ENCODE peak calls at places on chromosomes 16 and 17, in ten cellular contexts. One of them, this sample, is unnamed.

GRCh38 chr17:63702223-63702577 is 2.3 kb upstream of the LIMD2 start:
- DNase-seq in prostate gland: no peak
- DNase-seq in body of pancreas: no peak
- DNase-seq in hepatocyte: no peak
- DNase-seq in ovary: no peak
- DNase-seq in tibial nerve: no peak
- DNase-seq in CD8-positive, alpha-beta T cell: no peak
- DNase-seq in K562: no peak
- DNase-seq in A673: no peak
- DNase-seq in spleen: peak; percentile 94
- DNase-seq in this sample: no peak

GRCh38 chr16:84582958-84583516 is 34.8 kb downstream of the COTL1 start:
- DNase-seq in body of pancreas: peak; percentile 70
- DNase-seq in ovary: no peak
- DNase-seq in A673: no peak
- DNase-seq in tibial nerve: no peak
- DNase-seq in hepatocyte: no peak
- DNase-seq in K562: no peak
- DNase-seq in CD8-positive, alpha-beta T cell: no peak
- DNase-seq in prostate gland: no peak
- DNase-seq in spleen: no peak
- DNase-seq in this sample: peak; percentile 21

GRCh38 chr17:8868529-8868951 is 1.1 kb upstream of the PIK3R6 start:
- DNase-seq in ovary: no peak
- DNase-seq in CD8-positive, alpha-beta T cell: no peak
- DNase-seq in prostate gland: no peak
- DNase-seq in body of pancreas: no peak
- DNase-seq in K562: no peak
- DNase-seq in tibial nerve: no peak
- DNase-seq in spleen: no peak
- DNase-seq in hepatocyte: no peak
- DNase-seq in A673: no peak
- DNase-seq in this sample: no peak

GRCh38 chr17:45131616-45132301 is 556 bp downstream of the PLCD3 start:
- DNase-seq in spleen: peak; percentile 89
- DNase-seq in K562: peak; percentile 68
- DNase-seq in ovary: peak; percentile 81
- DNase-seq in tibial nerve: no peak
- DNase-seq in prostate gland: no peak
- DNase-seq in body of pancreas: peak; percentile 41
- DNase-seq in CD8-positive, alpha-beta T cell: no peak
- DNase-seq in A673: peak; percentile 39
- DNase-seq in hepatocyte: peak; percentile 75
- DNase-seq in this sample: peak; percentile 64

GRCh38 chr17:59435238-59435637 is 103.8 kb downstream of the YPEL2 start:
- DNase-seq in ovary: no peak
- DNase-seq in A673: no peak
- DNase-seq in K562: no peak
- DNase-seq in tibial nerve: no peak
- DNase-seq in spleen: no peak
- DNase-seq in hepatocyte: no peak
- DNase-seq in prostate gland: no peak
- DNase-seq in CD8-positive, alpha-beta T cell: no peak
- DNase-seq in body of pancreas: no peak
- DNase-seq in this sample: no peak

GRCh38 chr17:68035131-68035522 is 408 bp upstream of the KPNA2 start:
- DNase-seq in prostate gland: peak; percentile 91
- DNase-seq in K562: no peak
- DNase-seq in hepatocyte: peak; percentile 97
- DNase-seq in body of pancreas: peak; percentile 96
- DNase-seq in tibial nerve: peak; percentile 80
- DNase-seq in CD8-positive, alpha-beta T cell: peak; percentile 77
- DNase-seq in ovary: peak; percentile 90
- DNase-seq in A673: peak; percentile 98
- DNase-seq in spleen: peak; percentile 97
- DNase-seq in this sample: peak; percentile 94

GRCh38 chr17:74779948-74780400 is 3.8 kb upstream of the NAT9 start:
- DNase-seq in CD8-positive, alpha-beta T cell: peak; percentile 21
- DNase-seq in body of pancreas: no peak
- DNase-seq in tibial nerve: peak; percentile 55
- DNase-seq in spleen: peak; percentile 92
- DNase-seq in prostate gland: no peak
- DNase-seq in hepatocyte: no peak
- DNase-seq in A673: no peak
- DNase-seq in K562: no peak
- DNase-seq in ovary: no peak
- DNase-seq in this sample: no peak

GRCh38 chr16:30004424-30004776 is 6.4 kb downstream of the DOC2A start:
- DNase-seq in tibial nerve: no peak
- DNase-seq in prostate gland: no peak
- DNase-seq in K562: no peak
- DNase-seq in hepatocyte: no peak
- DNase-seq in spleen: peak; percentile 70
- DNase-seq in A673: no peak
- DNase-seq in CD8-positive, alpha-beta T cell: no peak
- DNase-seq in ovary: no peak
- DNase-seq in body of pancreas: no peak
- DNase-seq in this sample: no peak

GRCh38 chr17:59154721-59155438 is at the start of gene SKA2:
- DNase-seq in K562: peak; percentile 95
- DNase-seq in A673: no peak
- DNase-seq in tibial nerve: peak; percentile 95
- DNase-seq in ovary: peak; percentile 94
- DNase-seq in prostate gland: peak; percentile 97
- DNase-seq in CD8-positive, alpha-beta T cell: peak; percentile 93
- DNase-seq in body of pancreas: peak; percentile 97
- DNase-seq in spleen: peak; percentile 96
- DNase-seq in hepatocyte: no peak
- DNase-seq in this sample: peak; percentile 98

GRCh38 chr17:7717756-7718350 is 309 bp downstream of the DNAH2 start:
- DNase-seq in tibial nerve: no peak
- DNase-seq in prostate gland: no peak
- DNase-seq in CD8-positive, alpha-beta T cell: no peak
- DNase-seq in K562: no peak
- DNase-seq in A673: no peak
- DNase-seq in ovary: no peak
- DNase-seq in hepatocyte: no peak
- DNase-seq in spleen: no peak
- DNase-seq in body of pancreas: no peak
- DNase-seq in this sample: no peak

GRCh38 chr17:64399071-64399766 is 8.6 kb upstream of the PECAM1 start:
- DNase-seq in ovary: no peak
- DNase-seq in K562: no peak
- DNase-seq in hepatocyte: no peak
- DNase-seq in tibial nerve: no peak
- DNase-seq in CD8-positive, alpha-beta T cell: no peak
- DNase-seq in A673: no peak
- DNase-seq in body of pancreas: no peak
- DNase-seq in prostate gland: no peak
- DNase-seq in spleen: peak; percentile 67
- DNase-seq in this sample: no peak

GRCh38 chr16:85825326-85825725 is 25.8 kb downstream of the COX4I1 start:
- DNase-seq in CD8-positive, alpha-beta T cell: no peak
- DNase-seq in body of pancreas: no peak
- DNase-seq in tibial nerve: no peak
- DNase-seq in spleen: no peak
- DNase-seq in hepatocyte: no peak
- DNase-seq in prostate gland: no peak
- DNase-seq in ovary: no peak
- DNase-seq in A673: no peak
- DNase-seq in K562: no peak
- DNase-seq in this sample: no peak
- TF ChIP-seq CTCF in CD8-positive, alpha-beta T cell: no peak
- TF ChIP-seq CTCF in body of pancreas: no peak
- TF ChIP-seq CTCF in tibial nerve: no peak
- TF ChIP-seq CTCF in spleen: no peak
- TF ChIP-seq CTCF in hepatocyte: no peak
- TF ChIP-seq CTCF in prostate gland: no peak
- TF ChIP-seq CTCF in ovary: no peak
- TF ChIP-seq CTCF in A673: peak; percentile 22
- TF ChIP-seq CTCF in K562: peak; percentile 21
- TF ChIP-seq CTCF in this sample: no peak

DNA sequence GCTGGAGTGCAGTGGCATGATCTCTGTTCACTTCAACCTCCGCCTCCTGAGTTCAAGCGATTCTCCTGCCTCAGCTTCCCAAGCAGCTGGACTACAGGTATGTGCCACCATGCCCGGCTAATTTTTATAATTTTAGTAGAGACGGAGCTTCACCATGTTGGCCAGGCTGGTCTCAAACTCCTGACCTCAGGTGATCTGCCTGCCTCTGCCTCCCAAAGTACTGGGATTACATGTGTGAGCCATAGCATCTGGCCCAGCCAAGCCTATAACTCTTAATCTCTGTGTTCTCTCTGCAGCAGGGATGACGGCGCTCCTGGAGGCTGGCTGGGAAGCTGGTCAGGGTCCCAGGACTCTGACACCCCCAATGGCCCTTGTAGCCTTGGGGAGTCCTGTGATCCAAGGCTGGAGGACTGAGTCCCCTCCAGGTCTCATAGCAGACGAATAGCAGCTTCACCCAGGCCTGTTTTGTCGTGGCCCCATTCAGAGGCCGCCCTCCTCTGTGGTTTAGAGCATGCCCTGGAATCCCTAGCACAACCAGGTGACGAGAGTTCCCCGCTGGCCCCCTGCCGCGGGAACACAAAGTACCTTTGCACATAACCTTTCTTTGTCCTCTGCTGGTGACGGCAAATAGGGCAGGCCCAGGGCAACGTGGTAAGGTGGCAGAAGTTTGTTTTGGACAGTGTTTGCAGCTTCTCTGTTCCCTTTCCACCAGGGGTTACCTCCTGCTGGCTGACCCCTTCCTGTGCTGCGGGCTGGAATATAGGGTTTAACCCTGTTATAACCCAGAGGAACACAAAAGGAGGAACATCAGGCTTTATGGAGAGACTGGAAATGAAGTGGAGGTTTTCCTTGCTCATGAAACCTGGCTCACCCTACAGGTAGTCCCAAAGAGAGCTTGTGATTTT is 43.0 kb upstream of the TOB1 start:
- DNase-seq in spleen: peak; percentile 79
- DNase-seq in CD8-positive, alpha-beta T cell: peak; percentile 47
- DNase-seq in ovary: no peak
- DNase-seq in K562: no peak
- DNase-seq in A673: no peak
- DNase-seq in body of pancreas: peak; percentile 96
- DNase-seq in tibial nerve: peak; percentile 53
- DNase-seq in prostate gland: peak; percentile 91
- DNase-seq in hepatocyte: peak; percentile 75
- DNase-seq in this sample: peak; percentile 79
- H3K4me1 ChIP-seq in spleen: peaks cover 24% of the 10 kb centered on the region
- H3K4me1 ChIP-seq in CD8-positive, alpha-beta T cell: peaks cover 74% of the 10 kb centered on the region
- H3K4me1 ChIP-seq in ovary: peaks cover 5% of the 10 kb centered on the region
- H3K4me1 ChIP-seq in K562: peaks cover 23% of the 10 kb centered on the region
- H3K4me1 ChIP-seq in A673: peaks cover 12% of the 10 kb centered on the region
- H3K4me1 ChIP-seq in body of pancreas: peaks cover 95% of the 10 kb centered on the region
- H3K4me1 ChIP-seq in tibial nerve: peaks cover 14% of the 10 kb centered on the region
- H3K4me1 ChIP-seq in prostate gland: peaks cover 24% of the 10 kb centered on the region
- H3K4me1 ChIP-seq in hepatocyte: peaks cover 45% of the 10 kb centered on the region
- H3K4me1 ChIP-seq in this sample: peaks cover 56% of the 10 kb centered on the region

GRCh38 chr17:78322327-78322857 is 37.5 kb downstream of the SOCS3 start:
- DNase-seq in tibial nerve: no peak
- DNase-seq in A673: no peak
- DNase-seq in body of pancreas: no peak
- DNase-seq in K562: no peak
- DNase-seq in spleen: no peak
- DNase-seq in ovary: no peak
- DNase-seq in hepatocyte: no peak
- DNase-seq in prostate gland: no peak
- DNase-seq in CD8-positive, alpha-beta T cell: no peak
- DNase-seq in this sample: no peak

GRCh38 chr17:78324391-78325075 is 35.3 kb downstream of the SOCS3 start:
- DNase-seq in body of pancreas: peak; percentile 45
- DNase-seq in K562: no peak
- DNase-seq in ovary: peak; percentile 85
- DNase-seq in spleen: no peak
- DNase-seq in A673: peak; percentile 50
- DNase-seq in CD8-positive, alpha-beta T cell: no peak
- DNase-seq in prostate gland: no peak
- DNase-seq in tibial nerve: peak; percentile 77
- DNase-seq in hepatocyte: peak; percentile 78
- DNase-seq in this sample: peak; percentile 94

GRCh38 chr17:78325076-78325712 is 34.7 kb downstream of the SOCS3 start:
- DNase-seq in hepatocyte: no peak
- DNase-seq in A673: no peak
- DNase-seq in body of pancreas: no peak
- DNase-seq in spleen: no peak
- DNase-seq in ovary: no peak
- DNase-seq in tibial nerve: no peak
- DNase-seq in K562: no peak
- DNase-seq in CD8-positive, alpha-beta T cell: no peak
- DNase-seq in prostate gland: no peak
- DNase-seq in this sample: peak; percentile 65

GRCh38 chr17:78322858-78323455 is 36.9 kb downstream of the SOCS3 start:
- DNase-seq in K562: no peak
- DNase-seq in body of pancreas: no peak
- DNase-seq in spleen: no peak
- DNase-seq in A673: no peak
- DNase-seq in hepatocyte: no peak
- DNase-seq in CD8-positive, alpha-beta T cell: no peak
- DNase-seq in ovary: no peak
- DNase-seq in prostate gland: no peak
- DNase-seq in tibial nerve: peak; percentile 60
- DNase-seq in this sample: peak; percentile 90

DNA sequence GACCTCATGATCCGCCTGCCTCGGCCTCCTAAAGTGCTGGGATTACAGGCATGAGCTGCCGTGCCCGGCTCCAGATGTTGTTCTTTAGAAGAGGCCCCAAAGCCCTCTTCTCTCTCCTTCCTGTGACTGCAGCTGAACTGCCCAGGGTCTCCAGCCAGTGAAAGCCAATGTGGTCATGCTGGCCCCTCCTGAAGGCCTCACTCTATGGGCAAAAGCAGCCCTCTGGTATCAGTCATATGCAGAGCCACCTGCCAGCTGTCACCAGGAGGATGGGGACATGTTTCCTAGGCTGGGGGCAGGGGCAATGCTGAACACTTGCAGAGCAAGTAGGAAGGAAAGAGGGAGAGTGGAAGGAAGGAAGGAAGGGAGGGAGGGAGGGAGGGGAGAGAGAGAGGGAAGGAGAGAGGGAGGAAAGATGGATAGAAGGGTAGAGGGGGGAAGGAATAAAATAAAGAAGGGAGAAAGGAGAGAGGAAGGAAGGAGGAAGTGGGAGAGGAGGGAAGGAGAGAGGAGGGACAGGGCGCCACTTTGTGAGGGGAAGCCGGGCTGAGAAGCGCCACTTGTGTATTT is 36.0 kb downstream of the SOCS3 start:
- DNase-seq in hepatocyte: no peak
- DNase-seq in body of pancreas: no peak
- DNase-seq in K562: no peak
- DNase-seq in spleen: no peak
- DNase-seq in CD8-positive, alpha-beta T cell: no peak
- DNase-seq in prostate gland: no peak
- DNase-seq in tibial nerve: no peak
- DNase-seq in A673: no peak
- DNase-seq in ovary: no peak
- DNase-seq in this sample: peak; percentile 58
- H3K4me3 ChIP-seq in hepatocyte: no peak overlapping the region
- H3K4me3 ChIP-seq in body of pancreas: no peak overlapping the region
- H3K4me3 ChIP-seq in K562: no peak overlapping the region
- H3K4me3 ChIP-seq in spleen: no peak overlapping the region
- H3K4me3 ChIP-seq in CD8-positive, alpha-beta T cell: no peak overlapping the region
- H3K4me3 ChIP-seq in prostate gland: no peak overlapping the region
- H3K4me3 ChIP-seq in tibial nerve: peak overlapping the region; percentile 7
- H3K4me3 ChIP-seq in A673: no peak overlapping the region
- H3K4me3 ChIP-seq in ovary: peak overlapping the region; percentile 1
- H3K4me3 ChIP-seq in this sample: peak overlapping the region; percentile 30

GRCh38 chr16:78227855-78228254 is 128.4 kb downstream of the WWOX start:
- DNase-seq in ovary: peak; percentile 32
- DNase-seq in CD8-positive, alpha-beta T cell: no peak
- DNase-seq in body of pancreas: no peak
- DNase-seq in K562: peak; percentile 17
- DNase-seq in prostate gland: no peak
- DNase-seq in spleen: no peak
- DNase-seq in A673: no peak
- DNase-seq in hepatocyte: no peak
- DNase-seq in tibial nerve: no peak
- DNase-seq in this sample: no peak
- TF ChIP-seq CTCF in ovary: no peak
- TF ChIP-seq CTCF in CD8-positive, alpha-beta T cell: no peak
- TF ChIP-seq CTCF in body of pancreas: no peak
- TF ChIP-seq CTCF in K562: peak; percentile 42
- TF ChIP-seq CTCF in prostate gland: no peak
- TF ChIP-seq CTCF in spleen: peak; percentile 32
- TF ChIP-seq CTCF in A673: peak; percentile 25
- TF ChIP-seq CTCF in hepatocyte: peak; percentile 39
- TF ChIP-seq CTCF in tibial nerve: no peak
- TF ChIP-seq CTCF in this sample: peak; percentile 44